ENCODE peak calls at places on chromosomes 5 and 9, in five cellular contexts. Q is lower lobe of right lung, U is neuronal stem cell, A is adipocyte, S is endothelial cell of umbilical vein. J is an unnamed sample. For H3K4me1, the result is how much of the 10 kb centered on the place peaks cover.

GRCh38 chr5:175861337-175862130 is 9.8 kb upstream of the CPLX2 start:
- DNase-seq in Q (no peak), U (no peak), A (no peak), S (no peak), J (peak)

GRCh38 chr9:137917116-137917515 is 39.5 kb downstream of the CACNA1B start:
- DNase-seq in Q (no peak), U (no peak), A (no peak), S (no peak), J (no peak)

GRCh38 chr9:77981332-77981731 is 50.3 kb downstream of the GNAQ start:
- DNase-seq in Q (no peak), U (no peak), A (peak), S (peak), J (peak)

GRCh38 chr5:177311361-177311722 is 356 bp downstream of the MXD3 start:
- DNase-seq in Q (no peak), U (no peak), A (peak), S (no peak), J (no peak)

GRCh38 chr5:5492087-5492933 is 69.8 kb downstream of the ICE1 start:
- DNase-seq in Q (no peak), U (peak), A (peak), S (peak), J (peak)

GRCh38 chr5:68295772-68296171 is 80.2 kb downstream of the PIK3R1 start:
- DNase-seq in Q (no peak), U (no peak), A (no peak), S (no peak), J (peak)

GRCh38 chr5:122906768-122907167 is 61.4 kb downstream of the SNX24 start:
- DNase-seq in Q (no peak), U (no peak), A (peak), S (peak), J (no peak)

GRCh38 chr9:99224445-99224844 is 2.4 kb downstream of the SEC61B start:
- DNase-seq in Q (no peak), U (no peak), A (no peak), S (no peak), J (no peak)

GRCh38 chr5:54455413-54456157 is at the start of gene HSPB3:
- DNase-seq in Q (no peak), U (no peak), A (peak), S (no peak), J (no peak)

GRCh38 chr5:137374110-137374853 is 124.8 kb downstream of the SPOCK1 start:
- DNase-seq in Q (no peak), U (no peak), A (no peak), S (peak), J (no peak)

GRCh38 chr9:117487555-117488175 is 72.8 kb upstream of the ASTN2 start:
- DNase-seq in Q (peak), U (peak), A (peak), S (peak), J (peak)

GRCh38 chr9:114126247-114127060 is 27.4 kb upstream of the KIF12 start:
- DNase-seq in Q (no peak), U (no peak), A (no peak), S (no peak), J (no peak)

DNA sequence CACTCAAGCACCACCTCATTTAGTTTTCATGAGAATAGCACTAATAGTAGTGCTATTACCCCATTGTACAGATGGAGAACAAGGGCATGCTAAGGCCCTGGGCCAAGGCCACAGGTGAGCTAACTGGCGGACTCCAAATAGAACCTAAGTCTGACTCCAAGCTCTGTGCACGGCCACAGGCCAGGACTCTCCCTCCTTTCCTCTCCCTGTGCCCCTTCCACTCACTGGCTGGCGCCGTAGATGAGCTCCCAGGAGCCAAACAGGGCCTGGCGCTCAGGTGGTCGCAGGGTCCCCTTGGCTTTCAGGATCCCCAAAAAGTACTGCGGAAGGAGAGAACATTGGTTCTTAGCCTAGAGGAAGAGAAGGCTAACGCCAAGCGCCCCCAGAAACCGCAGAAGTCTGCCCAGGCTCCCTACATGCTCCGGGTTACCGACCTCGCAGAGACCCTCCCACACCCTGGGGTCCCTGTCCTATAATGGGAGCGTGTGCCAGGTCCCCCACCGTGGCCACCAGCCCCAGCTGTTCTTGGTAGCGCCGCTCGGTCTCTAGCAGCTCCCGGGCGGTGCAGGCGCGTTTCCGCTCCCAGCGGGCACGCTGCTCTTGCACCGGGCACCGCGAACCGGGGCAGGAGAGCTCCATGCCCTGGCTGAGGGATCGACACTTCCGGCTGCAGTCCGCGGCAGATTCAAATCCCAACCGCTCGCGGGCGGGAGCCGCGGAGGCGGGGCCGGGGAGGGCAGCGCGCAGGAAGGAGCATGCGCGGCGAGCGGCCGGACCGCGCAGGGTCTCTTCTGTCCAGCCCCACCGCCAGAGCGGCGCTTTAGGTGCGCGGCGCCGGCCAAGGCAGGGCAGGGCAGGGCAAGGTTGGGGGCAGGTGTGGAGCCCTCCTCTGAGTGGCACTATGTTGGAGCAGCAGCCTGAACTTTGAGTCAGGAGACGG is at the start of gene ARHGEF39:
- DNase-seq in Q (peak), U (peak), A (peak), S (peak), J (peak)
- H3K4me1 ChIP-seq in Q (under half), U (under half), A (under half), S (under half), J (under half)

GRCh38 chr9:70418822-70419545 is 4.5 kb upstream of the KLF9 start:
- DNase-seq in Q (peak), U (peak), A (peak), S (peak), J (peak)
- H3K4me1 ChIP-seq in Q (half or more), U (under half), A (half or more), S (under half), J (under half)

GRCh38 chr5:76303917-76304316 is 99.2 kb upstream of the IQGAP2 start:
- DNase-seq in Q (no peak), U (no peak), A (no peak), S (no peak), J (peak)

GRCh38 chr5:76298852-76299251 is 104.2 kb upstream of the IQGAP2 start:
- DNase-seq in Q (no peak), U (no peak), A (no peak), S (no peak), J (no peak)

GRCh38 chr5:76305264-76305663 is 97.8 kb upstream of the IQGAP2 start:
- DNase-seq in Q (no peak), U (no peak), A (peak), S (no peak), J (no peak)

GRCh38 chr5:76294573-76294972 is 108.5 kb upstream of the IQGAP2 start:
- DNase-seq in Q (no peak), U (no peak), A (no peak), S (no peak), J (no peak)

DNA sequence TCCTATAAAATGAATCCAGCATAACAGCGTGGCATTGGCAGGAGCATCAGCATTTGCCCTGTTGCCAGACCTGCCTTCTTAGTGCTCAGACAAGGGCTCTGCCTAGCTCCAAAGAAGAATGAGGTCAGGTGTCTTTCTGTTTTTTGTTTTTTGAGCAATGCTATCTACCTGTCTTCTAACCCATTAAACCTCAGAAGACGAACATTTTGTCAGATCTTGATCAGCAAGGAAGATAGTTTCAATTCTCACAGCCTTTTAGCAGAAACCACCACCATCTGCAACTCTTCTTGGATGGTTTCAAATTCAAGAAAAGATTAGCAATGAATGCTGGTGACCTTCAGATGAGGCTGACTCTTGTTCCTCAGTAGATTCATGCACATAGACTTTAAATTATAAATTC is 103.5 kb upstream of the IQGAP2 start:
- DNase-seq in Q (no peak), U (no peak), A (no peak), S (no peak), J (no peak)
- H3K4me1 ChIP-seq in Q (under half), U (under half), A (under half), S (under half), J (under half)

DNA sequence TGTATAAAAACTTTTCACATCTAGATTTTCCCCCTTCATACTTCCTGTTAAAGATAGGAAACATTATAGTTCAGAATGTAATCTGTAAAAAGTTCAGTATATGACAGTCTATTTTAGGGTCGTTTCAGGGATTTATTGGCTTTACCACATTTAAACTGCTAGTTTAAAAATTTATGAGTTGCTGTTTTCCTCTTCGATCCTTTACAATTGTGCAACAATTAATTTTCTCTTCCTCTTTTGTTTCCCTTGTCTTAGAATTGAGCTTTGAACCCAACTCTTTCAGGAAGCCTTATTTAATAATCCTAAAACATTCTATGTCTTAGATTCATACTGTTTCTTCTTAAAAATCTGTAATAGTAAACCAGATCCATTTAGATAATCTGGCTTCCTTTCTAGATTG is 16.4 kb downstream of the ZSWIM6 start:
- DNase-seq in Q (no peak), U (no peak), A (no peak), S (no peak), J (no peak)
- H3K4me1 ChIP-seq in Q (under half), U (under half), A (under half), S (under half), J (under half)

GRCh38 chr5:179823937-179824744 is 3.4 kb downstream of the SQSTM1 start:
- DNase-seq in Q (peak), U (no peak), A (no peak), S (no peak), J (no peak)

GRCh38 chr5:179822059-179822432 is 1.3 kb downstream of the SQSTM1 start:
- DNase-seq in Q (peak), U (no peak), A (no peak), S (no peak), J (no peak)

GRCh38 chr5:179821298-179822058 is 773 bp downstream of the SQSTM1 start:
- DNase-seq in Q (peak), U (no peak), A (peak), S (peak), J (peak)

GRCh38 chr5:179820483-179821297 is at the start of gene SQSTM1:
- DNase-seq in Q (peak), U (peak), A (peak), S (peak), J (no peak)

GRCh38 chr5:179822444-179822990 is 1.8 kb downstream of the SQSTM1 start:
- DNase-seq in Q (peak), U (no peak), A (no peak), S (no peak), J (no peak)
- H3K4me1 ChIP-seq in Q (half or more), U (under half), A (half or more), S (under half), J (half or more)

J was measured in PC-9.